ENCODE peak calls at places on chromosomes 7 and 10, in five cellular contexts. One of them, this sample, is unnamed. For H3K4me1, the result is how much of the 10 kb centered on the place peaks cover.

GRCh38 chr7:117645456-117646181 is 165.8 kb downstream of the CFTR start:
- DNase-seq in left ventricle myocardium inferior: no peak
- DNase-seq in cardiac muscle cell: peak
- DNase-seq in kidney: no peak
- DNase-seq in GM23248: peak
- DNase-seq in this sample: no peak

GRCh38 chr10:97427571-97428179 is 1.7 kb downstream of the PGAM1 start:
- DNase-seq in kidney: no peak
- DNase-seq in left ventricle myocardium inferior: no peak
- DNase-seq in GM23248: peak
- DNase-seq in cardiac muscle cell: peak
- DNase-seq in this sample: no peak

GRCh38 chr10:85607296-85607695 is 759.3 kb downstream of the GRID1 start:
- DNase-seq in kidney: no peak
- DNase-seq in cardiac muscle cell: no peak
- DNase-seq in GM23248: no peak
- DNase-seq in left ventricle myocardium inferior: no peak
- DNase-seq in this sample: no peak

GRCh38 chr10:73931767-73932624 is 21.1 kb downstream of the PLAU start:
- DNase-seq in cardiac muscle cell: no peak
- DNase-seq in left ventricle myocardium inferior: no peak
- DNase-seq in kidney: peak
- DNase-seq in GM23248: no peak
- DNase-seq in this sample: no peak

GRCh38 chr7:108104324-108104723 is 25.8 kb downstream of the LAMB4 start:
- DNase-seq in GM23248: no peak
- DNase-seq in cardiac muscle cell: peak
- DNase-seq in left ventricle myocardium inferior: peak
- DNase-seq in kidney: no peak
- DNase-seq in this sample: no peak

GRCh38 chr10:66627156-66627555 is 298.7 kb upstream of the LRRTM3 start:
- DNase-seq in kidney: no peak
- DNase-seq in cardiac muscle cell: no peak
- DNase-seq in left ventricle myocardium inferior: no peak
- DNase-seq in GM23248: no peak
- DNase-seq in this sample: no peak

GRCh38 chr7:21338728-21339164 is 89.1 kb upstream of the SP4 start:
- DNase-seq in kidney: no peak
- DNase-seq in cardiac muscle cell: no peak
- DNase-seq in left ventricle myocardium inferior: no peak
- DNase-seq in GM23248: no peak
- DNase-seq in this sample: no peak

GRCh38 chr7:11831727-11832495 is at the start of gene THSD7A:
- DNase-seq in GM23248: peak
- DNase-seq in kidney: peak
- DNase-seq in cardiac muscle cell: peak
- DNase-seq in left ventricle myocardium inferior: peak
- DNase-seq in this sample: peak

GRCh38 chr10:124708246-124708779 is 35.9 kb downstream of the FAM53B start:
- DNase-seq in kidney: peak
- DNase-seq in cardiac muscle cell: peak
- DNase-seq in left ventricle myocardium inferior: no peak
- DNase-seq in GM23248: no peak
- DNase-seq in this sample: no peak

GRCh38 chr10:15320522-15321203 is 50.4 kb downstream of the FAM171A1 start:
- DNase-seq in cardiac muscle cell: no peak
- DNase-seq in kidney: no peak
- DNase-seq in left ventricle myocardium inferior: no peak
- DNase-seq in GM23248: no peak
- DNase-seq in this sample: no peak

GRCh38 chr10:50325449-50326188 is 74.3 kb upstream of the ASAH2 start:
- DNase-seq in left ventricle myocardium inferior: peak
- DNase-seq in kidney: no peak
- DNase-seq in cardiac muscle cell: peak
- DNase-seq in GM23248: peak
- DNase-seq in this sample: peak

GRCh38 chr7:43926193-43927043 is at the start of gene UBE2D4:
- DNase-seq in cardiac muscle cell: peak
- DNase-seq in GM23248: peak
- DNase-seq in left ventricle myocardium inferior: peak
- DNase-seq in kidney: peak
- DNase-seq in this sample: peak

GRCh38 chr10:59962755-59963154 is 56.4 kb upstream of the CCDC6 start:
- DNase-seq in cardiac muscle cell: no peak
- DNase-seq in GM23248: no peak
- DNase-seq in left ventricle myocardium inferior: no peak
- DNase-seq in kidney: no peak
- DNase-seq in this sample: no peak

GRCh38 chr7:44470080-44470479 is 20.4 kb downstream of the NUDCD3 start:
- DNase-seq in kidney: no peak
- DNase-seq in GM23248: no peak
- DNase-seq in left ventricle myocardium inferior: no peak
- DNase-seq in cardiac muscle cell: peak
- DNase-seq in this sample: no peak

GRCh38 chr10:132521041-132521465 is 16.5 kb upstream of the INPP5A start:
- DNase-seq in GM23248: no peak
- DNase-seq in left ventricle myocardium inferior: peak
- DNase-seq in kidney: peak
- DNase-seq in cardiac muscle cell: no peak
- DNase-seq in this sample: no peak

GRCh38 chr7:80060218-80060806 is 74.3 kb upstream of the GNAI1 start:
- DNase-seq in left ventricle myocardium inferior: no peak
- DNase-seq in kidney: no peak
- DNase-seq in GM23248: peak
- DNase-seq in cardiac muscle cell: peak
- DNase-seq in this sample: no peak

GRCh38 chr7:47552631-47553030 is 29.3 kb downstream of the TNS3 start:
- DNase-seq in kidney: no peak
- DNase-seq in cardiac muscle cell: peak
- DNase-seq in GM23248: peak
- DNase-seq in left ventricle myocardium inferior: no peak
- DNase-seq in this sample: peak

GRCh38 chr7:111113263-111114017 is 22.5 kb downstream of the LRRN3 start:
- DNase-seq in GM23248: peak
- DNase-seq in left ventricle myocardium inferior: no peak
- DNase-seq in cardiac muscle cell: peak
- DNase-seq in kidney: no peak
- DNase-seq in this sample: no peak

DNA sequence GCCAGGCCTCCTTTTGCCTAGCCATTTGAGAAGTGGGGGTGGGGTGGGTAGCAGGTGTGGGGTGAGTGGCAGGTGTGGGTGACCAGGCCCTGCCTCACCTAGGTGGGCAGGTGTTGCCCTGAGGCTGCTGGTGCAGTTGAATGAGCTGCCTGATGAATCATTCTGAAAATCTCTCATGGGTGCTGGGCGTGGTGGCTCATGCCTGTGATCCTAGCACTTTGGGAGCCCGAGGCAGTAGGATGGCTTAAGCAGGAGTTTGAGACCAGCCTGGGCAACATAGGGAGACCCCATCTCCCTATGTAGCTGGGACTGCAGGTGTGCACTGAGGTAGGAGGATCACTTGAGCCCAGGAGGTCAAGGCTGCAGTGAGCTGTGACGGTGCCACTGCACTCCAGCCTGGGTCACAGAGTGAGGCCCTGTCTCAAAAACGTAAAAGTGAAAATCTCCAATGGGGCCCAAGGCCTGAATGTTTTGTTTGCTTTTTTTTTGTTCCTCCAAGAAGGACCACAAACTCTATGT is 17.7 kb downstream of the TSPAN14 start:
- DNase-seq in cardiac muscle cell: no peak
- DNase-seq in GM23248: no peak
- DNase-seq in left ventricle myocardium inferior: no peak
- DNase-seq in kidney: peak
- DNase-seq in this sample: no peak
- H3K4me1 ChIP-seq in cardiac muscle cell: under half
- H3K4me1 ChIP-seq in GM23248: under half
- H3K4me1 ChIP-seq in left ventricle myocardium inferior: half or more
- H3K4me1 ChIP-seq in kidney: under half
- H3K4me1 ChIP-seq in this sample: under half

GRCh38 chr7:74217455-74218342 is 7.9 kb downstream of the LAT2 start:
- DNase-seq in cardiac muscle cell: no peak
- DNase-seq in GM23248: peak
- DNase-seq in kidney: no peak
- DNase-seq in left ventricle myocardium inferior: no peak
- DNase-seq in this sample: no peak
- H3K4me3 ChIP-seq in cardiac muscle cell: no peak
- H3K4me3 ChIP-seq in GM23248: no peak
- H3K4me3 ChIP-seq in kidney: no peak
- H3K4me3 ChIP-seq in left ventricle myocardium inferior: no peak
- H3K4me3 ChIP-seq in this sample: no peak

DNA sequence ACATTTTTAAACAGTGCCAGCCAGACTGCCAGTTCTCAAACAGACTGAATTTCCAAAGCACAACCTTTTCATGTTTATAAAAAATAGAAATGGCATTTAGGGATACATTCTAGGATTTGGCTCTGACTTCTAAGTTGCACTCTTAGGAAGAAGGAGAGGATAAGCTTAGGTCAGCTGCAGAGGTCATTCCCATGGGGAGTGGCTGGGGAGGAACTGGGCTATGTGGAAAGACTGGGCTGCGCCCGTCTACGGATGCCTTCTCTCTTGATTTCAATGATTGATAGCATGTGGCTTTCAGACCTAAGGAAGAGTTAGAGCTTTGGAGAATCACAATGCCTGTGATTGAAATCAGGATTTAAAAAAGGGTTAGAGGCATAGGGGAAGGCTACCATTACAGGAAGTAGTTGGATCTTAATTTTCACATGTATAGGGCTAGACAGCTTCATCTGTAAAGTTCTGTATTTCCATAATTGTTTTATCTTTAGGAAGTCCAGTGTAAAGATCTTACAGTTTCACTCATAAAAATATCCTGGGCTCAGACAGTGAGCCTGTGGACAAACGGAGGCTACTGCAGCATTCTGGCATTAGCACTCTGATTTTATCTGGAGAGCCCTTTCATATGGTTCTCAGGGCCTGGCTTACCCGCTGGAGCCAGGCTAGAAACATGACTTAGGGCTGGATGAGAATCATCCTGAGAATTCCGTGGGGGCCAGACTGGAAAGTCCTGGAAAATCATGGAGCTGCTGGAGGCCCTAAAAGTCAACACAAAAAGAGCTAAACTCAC is 29.5 kb downstream of the NUDT5 start:
- DNase-seq in left ventricle myocardium inferior: no peak
- DNase-seq in cardiac muscle cell: no peak
- DNase-seq in kidney: no peak
- DNase-seq in GM23248: no peak
- DNase-seq in this sample: no peak
- H3K4me1 ChIP-seq in left ventricle myocardium inferior: under half
- H3K4me1 ChIP-seq in cardiac muscle cell: under half
- H3K4me1 ChIP-seq in kidney: under half
- H3K4me1 ChIP-seq in GM23248: under half
- H3K4me1 ChIP-seq in this sample: under half

GRCh38 chr10:110859206-110859946 is 12.4 kb upstream of the PDCD4 start:
- DNase-seq in kidney: no peak
- DNase-seq in left ventricle myocardium inferior: no peak
- DNase-seq in GM23248: peak
- DNase-seq in cardiac muscle cell: no peak
- DNase-seq in this sample: no peak
- H3K4me3 ChIP-seq in kidney: no peak
- H3K4me3 ChIP-seq in left ventricle myocardium inferior: no peak
- H3K4me3 ChIP-seq in GM23248: no peak
- H3K4me3 ChIP-seq in cardiac muscle cell: no peak
- H3K4me3 ChIP-seq in this sample: no peak

GRCh38 chr7:127900735-127901685 is 130.2 kb downstream of the LRRC4 start:
- DNase-seq in kidney: no peak
- DNase-seq in GM23248: no peak
- DNase-seq in left ventricle myocardium inferior: no peak
- DNase-seq in cardiac muscle cell: no peak
- DNase-seq in this sample: no peak
- H3K4me1 ChIP-seq in kidney: under half
- H3K4me1 ChIP-seq in GM23248: half or more
- H3K4me1 ChIP-seq in left ventricle myocardium inferior: under half
- H3K4me1 ChIP-seq in cardiac muscle cell: half or more
- H3K4me1 ChIP-seq in this sample: under half

GRCh38 chr10:8331896-8332729 is 277.6 kb downstream of the GATA3 start:
- DNase-seq in kidney: peak
- DNase-seq in cardiac muscle cell: peak
- DNase-seq in GM23248: peak
- DNase-seq in left ventricle myocardium inferior: peak
- DNase-seq in this sample: peak
- H3K4me3 ChIP-seq in kidney: peak
- H3K4me3 ChIP-seq in cardiac muscle cell: peak
- H3K4me3 ChIP-seq in GM23248: peak
- H3K4me3 ChIP-seq in left ventricle myocardium inferior: peak
- H3K4me3 ChIP-seq in this sample: peak

GRCh38 chr10:62047240-62047897 is 145.9 kb downstream of the ARID5B start:
- DNase-seq in GM23248: peak
- DNase-seq in left ventricle myocardium inferior: no peak
- DNase-seq in kidney: no peak
- DNase-seq in cardiac muscle cell: no peak
- DNase-seq in this sample: no peak
- H3K4me1 ChIP-seq in GM23248: half or more
- H3K4me1 ChIP-seq in left ventricle myocardium inferior: half or more
- H3K4me1 ChIP-seq in kidney: under half
- H3K4me1 ChIP-seq in cardiac muscle cell: half or more
- H3K4me1 ChIP-seq in this sample: under half

DNA sequence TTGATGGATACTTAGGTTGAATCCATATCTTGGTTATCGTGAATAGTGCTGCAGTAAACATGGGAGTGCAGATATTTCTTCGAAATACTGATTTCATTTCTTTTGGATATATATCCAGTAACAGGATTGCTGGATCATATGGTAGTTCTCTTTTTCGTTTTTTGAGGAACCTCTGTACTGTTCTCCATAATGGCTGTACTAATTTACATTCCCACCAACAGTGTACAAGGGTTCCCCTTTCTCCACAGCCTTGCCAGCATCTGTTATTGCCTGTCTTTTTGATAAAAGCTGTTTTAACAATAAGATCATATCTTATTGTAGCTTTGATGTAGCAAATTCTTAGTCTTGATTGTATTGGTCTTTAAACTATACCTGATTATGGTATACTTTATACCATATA is 45.3 kb downstream of the ZNRF2 start:
- DNase-seq in kidney: no peak
- DNase-seq in cardiac muscle cell: no peak
- DNase-seq in left ventricle myocardium inferior: no peak
- DNase-seq in GM23248: no peak
- DNase-seq in this sample: no peak
- H3K4me3 ChIP-seq in kidney: no peak
- H3K4me3 ChIP-seq in cardiac muscle cell: no peak
- H3K4me3 ChIP-seq in left ventricle myocardium inferior: no peak
- H3K4me3 ChIP-seq in GM23248: no peak
- H3K4me3 ChIP-seq in this sample: no peak

DNA sequence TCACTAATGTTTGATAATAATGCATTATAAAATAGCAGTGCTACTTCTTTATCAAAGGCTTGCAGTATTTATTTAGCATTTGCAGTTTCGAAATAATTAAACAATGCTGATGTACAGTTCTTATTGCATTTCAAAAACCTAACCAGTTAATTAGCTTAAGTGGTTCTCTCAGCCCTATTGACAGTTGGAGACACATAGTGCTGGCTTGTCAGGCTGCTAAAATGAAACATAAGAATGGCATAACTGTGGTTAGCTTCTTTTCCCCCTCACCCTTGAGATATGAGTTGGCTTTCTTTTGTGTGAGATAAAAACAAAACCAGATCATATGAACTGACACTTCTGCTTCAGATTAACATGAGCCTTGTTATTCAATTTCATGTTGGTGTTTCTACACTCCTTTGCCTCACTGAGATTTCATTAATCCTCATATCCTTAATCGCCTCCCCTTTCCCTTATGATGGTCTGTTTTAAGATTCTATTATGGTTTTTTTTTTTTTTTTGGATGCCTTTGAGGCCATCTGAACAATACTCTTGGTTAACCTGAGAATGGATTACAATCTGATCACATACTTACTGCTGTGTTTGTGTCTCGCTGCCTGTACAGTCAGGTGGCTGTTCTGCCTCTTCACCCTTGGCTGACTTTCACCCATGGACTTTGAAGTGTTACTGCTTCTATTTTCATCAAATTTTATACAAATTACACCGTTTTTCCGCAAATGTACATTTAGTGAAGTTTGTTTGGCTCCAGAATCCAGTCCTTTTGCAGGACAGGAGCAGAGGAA is 108.0 kb downstream of the SDK1 start:
- DNase-seq in left ventricle myocardium inferior: no peak
- DNase-seq in kidney: no peak
- DNase-seq in cardiac muscle cell: no peak
- DNase-seq in GM23248: no peak
- DNase-seq in this sample: no peak
- H3K4me1 ChIP-seq in left ventricle myocardium inferior: under half
- H3K4me1 ChIP-seq in kidney: under half
- H3K4me1 ChIP-seq in cardiac muscle cell: under half
- H3K4me1 ChIP-seq in GM23248: under half
- H3K4me1 ChIP-seq in this sample: under half